ENCODE peak calls at places on chromosomes 16 and 17, in five cellular contexts. One of them, this sample, is unnamed.

GRCh38 chr16:68744744-68745280 is 7.7 kb downstream of the CDH1 start:
- DNase-seq in H1: peak
- DNase-seq in neuronal stem cell: no peak
- DNase-seq in mesenchymal stem cell: no peak
- DNase-seq in IMR-90: peak
- DNase-seq in this sample: peak

GRCh38 chr17:72640415-72641165 is 451.9 kb downstream of the SLC39A11 start:
- DNase-seq in neuronal stem cell: no peak
- DNase-seq in H1: no peak
- DNase-seq in IMR-90: no peak
- DNase-seq in mesenchymal stem cell: no peak
- DNase-seq in this sample: peak

GRCh38 chr16:83533193-83533592 is 274.6 kb upstream of the HSBP1 start:
- DNase-seq in mesenchymal stem cell: peak
- DNase-seq in H1: no peak
- DNase-seq in IMR-90: peak
- DNase-seq in neuronal stem cell: no peak
- DNase-seq in this sample: no peak

GRCh38 chr16:77414752-77415231 is 20.0 kb downstream of the ADAMTS18 start:
- DNase-seq in neuronal stem cell: no peak
- DNase-seq in mesenchymal stem cell: no peak
- DNase-seq in H1: no peak
- DNase-seq in IMR-90: no peak
- DNase-seq in this sample: no peak

GRCh38 chr17:32519769-32520701 is 33.2 kb downstream of the CDK5R1 start:
- DNase-seq in IMR-90: no peak
- DNase-seq in mesenchymal stem cell: peak
- DNase-seq in H1: no peak
- DNase-seq in neuronal stem cell: peak
- DNase-seq in this sample: no peak

GRCh38 chr17:21166599-21167265 is 40.0 kb downstream of the DHRS7B start:
- DNase-seq in mesenchymal stem cell: no peak
- DNase-seq in H1: no peak
- DNase-seq in IMR-90: peak
- DNase-seq in neuronal stem cell: no peak
- DNase-seq in this sample: peak

GRCh38 chr17:59423137-59423703 is 91.8 kb downstream of the YPEL2 start:
- DNase-seq in H1: no peak
- DNase-seq in neuronal stem cell: no peak
- DNase-seq in IMR-90: peak
- DNase-seq in mesenchymal stem cell: peak
- DNase-seq in this sample: peak

GRCh38 chr17:60102632-60103047 is 23.9 kb upstream of the HEATR6 start:
- DNase-seq in mesenchymal stem cell: peak
- DNase-seq in H1: no peak
- DNase-seq in neuronal stem cell: no peak
- DNase-seq in IMR-90: peak
- DNase-seq in this sample: peak

GRCh38 chr17:4733073-4733531 is 1.9 kb downstream of the MED11 start:
- DNase-seq in H1: no peak
- DNase-seq in mesenchymal stem cell: no peak
- DNase-seq in IMR-90: no peak
- DNase-seq in neuronal stem cell: no peak
- DNase-seq in this sample: peak

GRCh38 chr16:80739523-80739922 is 64.9 kb downstream of the CDYL2 start:
- DNase-seq in mesenchymal stem cell: no peak
- DNase-seq in neuronal stem cell: no peak
- DNase-seq in IMR-90: no peak
- DNase-seq in H1: no peak
- DNase-seq in this sample: no peak

GRCh38 chr17:46916211-46916610 is 6.7 kb upstream of the GOSR2 start:
- DNase-seq in neuronal stem cell: no peak
- DNase-seq in mesenchymal stem cell: no peak
- DNase-seq in IMR-90: peak
- DNase-seq in H1: no peak
- DNase-seq in this sample: peak

GRCh38 chr17:69084911-69085310 is 24.2 kb upstream of the ABCA9 start:
- DNase-seq in H1: peak
- DNase-seq in neuronal stem cell: peak
- DNase-seq in mesenchymal stem cell: peak
- DNase-seq in IMR-90: no peak
- DNase-seq in this sample: peak

GRCh38 chr16:25585526-25585925 is 106.2 kb upstream of the HS3ST4 start:
- DNase-seq in H1: no peak
- DNase-seq in neuronal stem cell: no peak
- DNase-seq in mesenchymal stem cell: no peak
- DNase-seq in IMR-90: no peak
- DNase-seq in this sample: no peak

GRCh38 chr17:74619077-74619673 is 4.4 kb downstream of the CD300E start:
- DNase-seq in neuronal stem cell: no peak
- DNase-seq in IMR-90: no peak
- DNase-seq in H1: no peak
- DNase-seq in mesenchymal stem cell: no peak
- DNase-seq in this sample: no peak

GRCh38 chr16:81632392-81633146 is 146.5 kb upstream of the PLCG2 start:
- DNase-seq in mesenchymal stem cell: peak
- DNase-seq in H1: no peak
- DNase-seq in IMR-90: peak
- DNase-seq in neuronal stem cell: no peak
- DNase-seq in this sample: peak

GRCh38 chr16:56956076-56956475 is 5.7 kb upstream of the CETP start:
- DNase-seq in IMR-90: no peak
- DNase-seq in H1: no peak
- DNase-seq in neuronal stem cell: no peak
- DNase-seq in mesenchymal stem cell: no peak
- DNase-seq in this sample: no peak
- H2BK120ac ChIP-seq in IMR-90: no peak
- H2BK120ac ChIP-seq in H1: no peak
- H2BK120ac ChIP-seq in neuronal stem cell: no peak
- H2BK120ac ChIP-seq in mesenchymal stem cell: no peak
- H2BK120ac ChIP-seq in this sample: no peak

DNA sequence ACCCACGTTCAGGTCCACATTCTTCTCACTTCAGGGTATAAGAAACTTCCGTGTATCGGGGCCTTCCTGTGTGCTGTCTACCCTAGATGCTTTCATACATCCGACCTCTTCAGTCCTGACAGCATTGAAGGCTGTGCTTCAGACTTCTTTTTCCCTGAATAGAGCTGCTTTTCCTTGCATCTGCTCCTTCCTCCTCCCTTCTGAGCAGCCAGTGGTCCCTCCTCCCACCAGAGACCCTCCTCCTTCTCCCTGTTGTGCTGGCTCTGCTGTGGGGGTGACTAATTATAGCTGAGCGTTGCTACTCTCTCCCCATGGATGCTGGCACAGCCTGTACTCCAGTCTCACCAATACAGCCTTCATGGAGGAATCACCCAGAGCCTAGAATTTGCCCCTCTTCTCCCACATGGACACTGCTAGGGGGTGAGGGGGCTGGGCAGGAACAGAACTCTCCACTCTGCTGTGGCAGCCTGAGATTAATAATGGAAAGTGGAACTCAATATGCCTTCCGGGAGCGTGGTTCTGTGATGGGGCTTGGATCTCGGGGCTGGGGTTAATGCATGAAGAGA is 1.1 kb downstream of the SLC9A5 start:
- DNase-seq in mesenchymal stem cell: peak
- DNase-seq in H1: no peak
- DNase-seq in IMR-90: peak
- DNase-seq in neuronal stem cell: no peak
- DNase-seq in this sample: no peak
- H3K4me3 ChIP-seq in mesenchymal stem cell: peak
- H3K4me3 ChIP-seq in H1: peak
- H3K4me3 ChIP-seq in IMR-90: peak
- H3K4me3 ChIP-seq in neuronal stem cell: no peak
- H3K4me3 ChIP-seq in this sample: no peak

DNA sequence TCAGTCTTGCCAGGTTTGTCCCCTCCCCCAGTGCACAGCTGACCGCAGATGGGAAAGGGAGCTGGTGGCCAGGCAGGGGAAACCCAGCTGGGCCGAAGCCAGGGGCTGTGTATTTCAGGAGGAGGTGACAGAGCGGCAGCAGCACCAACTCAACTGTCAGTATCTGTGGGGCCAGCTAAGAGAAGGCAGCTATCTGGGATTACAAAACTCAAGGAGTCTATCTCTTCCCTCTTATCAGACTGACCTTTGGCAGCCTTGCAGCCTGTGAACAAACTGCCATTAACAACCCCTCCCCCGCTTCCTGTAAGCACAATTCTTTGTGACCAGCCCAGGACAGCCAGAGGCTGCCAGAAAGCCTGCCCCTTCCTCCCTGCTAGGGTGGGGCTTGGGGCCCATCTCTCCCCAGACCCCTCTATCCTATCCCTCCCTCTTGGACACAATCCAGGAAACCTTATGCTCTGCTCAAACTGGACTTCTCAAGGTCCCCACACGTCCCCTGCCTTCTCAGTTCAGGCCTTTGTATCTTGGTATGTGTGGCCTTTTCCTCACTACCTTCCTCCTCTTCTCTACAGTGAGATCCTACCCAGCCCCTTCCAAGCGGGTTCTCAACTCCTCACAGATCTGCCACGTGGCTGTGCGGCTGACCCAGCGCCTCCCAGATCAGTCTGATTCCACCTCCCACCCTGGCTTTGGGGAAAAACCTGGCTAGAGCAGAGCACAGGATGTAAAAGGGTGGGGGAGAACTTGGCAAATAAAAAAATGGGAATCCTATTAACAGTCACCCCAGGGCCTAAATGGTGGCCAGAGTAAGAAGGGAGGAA is 10.5 kb downstream of the ST3GAL2 start:
- DNase-seq in neuronal stem cell: no peak
- DNase-seq in IMR-90: peak
- DNase-seq in mesenchymal stem cell: peak
- DNase-seq in H1: peak
- DNase-seq in this sample: peak
- H2AFZ ChIP-seq in neuronal stem cell: peak
- H2AFZ ChIP-seq in IMR-90: peak
- H2AFZ ChIP-seq in mesenchymal stem cell: no peak
- H2AFZ ChIP-seq in H1: no peak
- H2AFZ ChIP-seq in this sample: peak

GRCh38 chr17:29036584-29036983 is 6.4 kb upstream of the PIPOX start:
- DNase-seq in H1: no peak
- DNase-seq in mesenchymal stem cell: no peak
- DNase-seq in neuronal stem cell: no peak
- DNase-seq in IMR-90: no peak
- DNase-seq in this sample: no peak

GRCh38 chr17:29041091-29041490 is 1.9 kb upstream of the PIPOX start:
- DNase-seq in mesenchymal stem cell: no peak
- DNase-seq in neuronal stem cell: no peak
- DNase-seq in IMR-90: no peak
- DNase-seq in H1: no peak
- DNase-seq in this sample: peak

GRCh38 chr17:29039764-29040598 is 3.0 kb upstream of the PIPOX start:
- DNase-seq in H1: no peak
- DNase-seq in neuronal stem cell: no peak
- DNase-seq in mesenchymal stem cell: peak
- DNase-seq in IMR-90: peak
- DNase-seq in this sample: peak

GRCh38 chr17:29037739-29038465 is 5.0 kb upstream of the PIPOX start:
- DNase-seq in H1: no peak
- DNase-seq in mesenchymal stem cell: no peak
- DNase-seq in IMR-90: no peak
- DNase-seq in neuronal stem cell: no peak
- DNase-seq in this sample: no peak

DNA sequence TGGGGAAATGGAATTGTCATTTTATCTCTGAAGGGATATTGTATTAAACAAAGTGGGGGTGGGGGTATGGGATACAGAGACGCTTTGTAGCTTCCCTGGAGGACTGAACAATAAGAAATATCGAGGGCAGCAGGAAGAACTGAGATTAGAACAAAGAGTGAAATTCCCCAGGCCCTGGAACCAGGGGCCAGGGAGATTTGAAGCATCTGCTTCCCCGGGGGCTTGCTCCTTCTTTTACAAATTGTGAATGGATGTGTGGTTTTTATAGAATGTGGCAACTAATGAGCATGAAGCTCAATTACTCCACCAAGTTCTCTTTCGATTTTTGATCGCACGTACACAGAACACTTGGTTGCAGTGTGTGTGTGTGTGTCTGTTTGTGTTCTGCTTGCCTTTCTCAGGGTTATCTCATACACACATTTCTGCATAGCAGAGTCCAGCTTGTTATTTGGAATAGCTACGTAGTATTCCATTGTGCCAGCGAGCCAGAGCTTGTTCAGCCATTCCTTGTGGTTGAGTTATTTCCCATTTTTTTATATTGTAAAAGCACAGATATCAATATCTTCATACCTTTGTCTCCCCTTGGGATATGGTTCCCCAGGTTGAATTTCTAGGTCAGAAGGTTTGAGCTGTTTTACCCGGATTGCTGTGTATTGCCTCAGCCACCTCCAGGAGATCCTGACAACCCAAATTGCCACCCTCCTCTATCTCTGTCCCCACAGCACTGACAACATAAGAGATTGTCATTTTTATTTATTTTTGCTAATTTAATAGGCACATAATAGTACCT is 4.2 kb upstream of the PIPOX start:
- DNase-seq in H1: no peak
- DNase-seq in IMR-90: no peak
- DNase-seq in mesenchymal stem cell: no peak
- DNase-seq in neuronal stem cell: no peak
- DNase-seq in this sample: no peak
- H2BK120ac ChIP-seq in H1: peak
- H2BK120ac ChIP-seq in IMR-90: no peak
- H2BK120ac ChIP-seq in mesenchymal stem cell: no peak
- H2BK120ac ChIP-seq in neuronal stem cell: no peak
- H2BK120ac ChIP-seq in this sample: no peak

GRCh38 chr17:79930077-79930785 is 91.0 kb upstream of the CBX4 start:
- DNase-seq in H1: peak
- DNase-seq in mesenchymal stem cell: no peak
- DNase-seq in IMR-90: no peak
- DNase-seq in neuronal stem cell: peak
- DNase-seq in this sample: no peak
- H3K4me3 ChIP-seq in H1: peak
- H3K4me3 ChIP-seq in mesenchymal stem cell: peak
- H3K4me3 ChIP-seq in IMR-90: peak
- H3K4me3 ChIP-seq in neuronal stem cell: peak
- H3K4me3 ChIP-seq in this sample: no peak